ENCODE peak calls at places on chromosomes 2 and 18, in seven cellular contexts. P is effector memory CD8-positive, alpha-beta T cell; O is activated effector memory CD4-positive, alpha-beta T cell treated with Interleukin-2 at 50 U/mL for 16 hours; H is astrocyte of the spinal cord; M is aorta; X is SJCRH30; I is naive thymus-derived CD8-positive, alpha-beta T cell. Q is an unnamed sample.

GRCh38 chr2:233857511-233858118 is 3.3 kb upstream of the HJURP start:
- DNase-seq in P (peak), O (peak), H (no peak), M (no peak), X (peak), I (peak), Q (no peak)

GRCh38 chr2:729363-729762 is 52.2 kb upstream of the TMEM18 start:
- DNase-seq in P (no peak), O (no peak), H (no peak), M (no peak), X (no peak), I (no peak), Q (no peak)

GRCh38 chr2:237652854-237653253 is 25.5 kb downstream of the LRRFIP1 start:
- DNase-seq in P (no peak), O (no peak), H (no peak), M (no peak), X (no peak), I (no peak), Q (no peak)

GRCh38 chr18:12911928-12912703 is 28.1 kb upstream of the PTPN2 start:
- DNase-seq in P (no peak), O (no peak), H (no peak), M (no peak), X (no peak), I (no peak), Q (no peak)

GRCh38 chr2:68709421-68709911 is 25.1 kb upstream of the ARHGAP25 start:
- DNase-seq in P (peak), O (no peak), H (peak), M (no peak), X (peak), I (peak), Q (no peak)

GRCh38 chr18:68779169-68779568 is 18.7 kb upstream of the CCDC102B start:
- DNase-seq in P (no peak), O (no peak), H (peak), M (no peak), X (no peak), I (no peak), Q (no peak)

GRCh38 chr2:37415128-37415817 is 70.8 kb downstream of the QPCT start:
- DNase-seq in P (no peak), O (no peak), H (peak), M (no peak), X (peak), I (no peak), Q (no peak)

GRCh38 chr2:229910832-229911412 is 10.9 kb downstream of the TRIP12 start:
- DNase-seq in P (peak), O (no peak), H (no peak), M (no peak), X (peak), I (peak), Q (peak)

GRCh38 chr2:27822049-27822448 is 50.5 kb downstream of the MRPL33 start:
- DNase-seq in P (no peak), O (no peak), H (no peak), M (no peak), X (no peak), I (no peak), Q (no peak)

GRCh38 chr2:11963966-11964365 is 217.5 kb downstream of the LPIN1 start:
- DNase-seq in P (no peak), O (no peak), H (no peak), M (no peak), X (peak), I (no peak), Q (no peak)

GRCh38 chr2:32061973-32062861 is 1.1 kb upstream of the SPAST start:
- DNase-seq in P (no peak), O (no peak), H (peak), M (no peak), X (peak), I (no peak), Q (no peak)

GRCh38 chr2:116490511-116491145 is 1323.9 kb upstream of the DDX18 start:
- DNase-seq in P (no peak), O (no peak), H (peak), M (no peak), X (no peak), I (no peak), Q (no peak)

GRCh38 chr18:31040982-31041345 is 1.6 kb downstream of the DSC3 start:
- DNase-seq in P (no peak), O (no peak), H (no peak), M (no peak), X (no peak), I (no peak), Q (no peak)

GRCh38 chr2:116716444-116716843 is 1098.0 kb upstream of the DDX18 start:
- DNase-seq in P (no peak), O (no peak), H (peak), M (no peak), X (no peak), I (no peak), Q (no peak)

GRCh38 chr2:190881074-190881479 is 456 bp downstream of the GLS start:
- DNase-seq in P (no peak), O (no peak), H (no peak), M (no peak), X (no peak), I (no peak), Q (no peak)

GRCh38 chr2:231260442-231260841 is 62.0 kb downstream of the ARMC9 start:
- DNase-seq in P (no peak), O (no peak), H (peak), M (no peak), X (no peak), I (no peak), Q (no peak)

GRCh38 chr2:9837451-9837850 is 5.8 kb upstream of the TAF1B start:
- DNase-seq in P (no peak), O (no peak), H (no peak), M (no peak), X (no peak), I (no peak), Q (no peak)

GRCh38 chr2:40105593-40105992 is 326.5 kb upstream of the THUMPD2 start:
- DNase-seq in P (no peak), O (no peak), H (peak), M (no peak), X (peak), I (no peak), Q (no peak)